ENCODE peak calls at places on chromosomes 3 and 15, in four cellular contexts. S is neural progenitor cell, C is islet precursor cell, T is endothelial cell. L is an unnamed sample.
A peak's percentile ranks its signal among the peaks of the same experiment; 100 is the strongest.

GRCh38 chr15:71754660-71755059 is 55.7 kb upstream of the NR2E3 start:
- DNase-seq in C (no peak), S (no peak), T (no peak), L (no peak)

GRCh38 chr3:108234387-108234957 is 12.2 kb upstream of the IFT57 start:
- DNase-seq in S (no peak), C (no peak), T (no peak), L (no peak)

GRCh38 chr3:45940004-45940780 is 3.1 kb upstream of the CXCR6 start:
- DNase-seq in T (no peak), S (no peak), C (peak; percentile 78), L (no peak)

GRCh38 chr15:69424001-69424400 is 9.9 kb downstream of the KIF23 start:
- DNase-seq in S (no peak), T (no peak), C (no peak), L (no peak)

GRCh38 chr3:11950576-11950975 is 53.6 kb upstream of the SYN2 start:
- DNase-seq in S (no peak), C (no peak), T (no peak), L (no peak)

GRCh38 chr3:31225923-31226322 is 306.8 kb upstream of the STT3B start:
- DNase-seq in T (no peak), S (no peak), C (no peak), L (no peak)

GRCh38 chr3:146542179-146542578 is 2.2 kb downstream of the PLSCR1 start:
- DNase-seq in S (no peak), T (no peak), C (no peak), L (no peak)

GRCh38 chr15:57647791-57648130 is 56.1 kb downstream of the MYZAP start:
- DNase-seq in C (peak; percentile 61), S (no peak), T (no peak), L (no peak)

GRCh38 chr3:37934631-37935289 is 55.8 kb upstream of the VILL start:
- DNase-seq in S (no peak), C (no peak), T (no peak), L (no peak)

GRCh38 chr3:68740087-68740486 is 192.3 kb downstream of the TAFA4 start:
- DNase-seq in T (no peak), C (no peak), S (peak; percentile 56), L (no peak)

GRCh38 chr15:34514251-34514760 is 69.1 kb downstream of the GOLGA8B start:
- DNase-seq in C (peak; percentile 65), S (peak; percentile 64), T (peak; percentile 26), L (peak; percentile 81)

GRCh38 chr15:71780349-71780976 is 29.9 kb upstream of the NR2E3 start:
- DNase-seq in T (peak; percentile 40), C (no peak), S (peak; percentile 80), L (peak; percentile 82)

GRCh38 chr3:132730891-132731580 is 8.8 kb upstream of the NPHP3 start:
- DNase-seq in T (peak; percentile 33), C (peak; percentile 62), S (peak; percentile 75), L (peak; percentile 52)

GRCh38 chr15:83248151-83248851 is 36.2 kb downstream of the BNC1 start:
- DNase-seq in S (peak; percentile 82), C (no peak), T (peak; percentile 60), L (peak; percentile 70)

GRCh38 chr15:81171286-81171685 is 25.4 kb upstream of the IL16 start:
- DNase-seq in T (no peak), C (no peak), S (no peak), L (no peak)

GRCh38 chr3:12395349-12396012 is 88.8 kb upstream of the TSEN2 start:
- DNase-seq in C (no peak), T (no peak), S (no peak), L (no peak)

GRCh38 chr3:71104586-71104985 is 478.9 kb downstream of the FOXP1 start:
- DNase-seq in S (no peak), C (no peak), T (no peak), L (no peak)

GRCh38 chr3:5426094-5426883 is 238.8 kb downstream of the EDEM1 start:
- DNase-seq in S (peak; percentile 92), C (peak; percentile 94), T (peak; percentile 75), L (peak; percentile 98)

GRCh38 chr3:139540686-139541085 is 1.1 kb upstream of the RBP1 start:
- DNase-seq in S (no peak), T (no peak), C (peak; percentile 33), L (peak; percentile 61)

GRCh38 chr3:123026551-123027291 is 842 bp downstream of the SEMA5B start:
- DNase-seq in T (peak; percentile 36), S (peak; percentile 64), C (peak; percentile 70), L (peak; percentile 85)

GRCh38 chr15:75203017-75203907 is 1.6 kb downstream of the C15orf39 start:
- DNase-seq in S (peak; percentile 15), C (no peak), T (no peak), L (no peak)

GRCh38 chr3:39911465-39912309 is 102.3 kb downstream of the MYRIP start:
- DNase-seq in S (no peak), T (peak; percentile 9), C (peak; percentile 78), L (peak; percentile 79)

GRCh38 chr3:152899306-152899705 is 64.4 kb downstream of the P2RY1 start:
- DNase-seq in S (no peak), T (no peak), C (no peak), L (no peak)

GRCh38 chr15:43230640-43231115 is 9.9 kb upstream of the EPB42 start:
- DNase-seq in S (no peak), C (peak; percentile 77), T (no peak), L (no peak)

GRCh38 chr3:194565597-194566190 is 67.5 kb downstream of the TMEM44 start:
- DNase-seq in T (no peak), S (no peak), C (no peak), L (no peak)

GRCh38 chr3:188021041-188021440 is 132.9 kb upstream of the LPP start:
- DNase-seq in C (no peak), T (no peak), S (no peak), L (no peak)

GRCh38 chr3:194101592-194102432 is 34.1 kb upstream of the HES1 start:
- DNase-seq in T (no peak), S (no peak), C (no peak), L (no peak)

GRCh38 chr3:177358968-177359600 is 161.8 kb upstream of the TBL1XR1 start:
- DNase-seq in C (peak; percentile 95), T (peak; percentile 71), S (peak; percentile 74), L (peak; percentile 94)

GRCh38 chr3:46400000-46400734 is 6.7 kb downstream of the CCR5AS start:
- DNase-seq in S (no peak), C (no peak), T (no peak), L (no peak)

GRCh38 chr3:30124435-30125390 is 481.7 kb upstream of the TGFBR2 start:
- DNase-seq in C (no peak), S (peak; percentile 9), T (no peak), L (peak; percentile 54)

GRCh38 chr3:136893848-136894443 is 31.9 kb downstream of the NCK1 start:
- DNase-seq in C (peak; percentile 72), T (no peak), S (no peak), L (no peak)

GRCh38 chr15:38253448-38253847 is 812 bp downstream of the SPRED1 start:
- DNase-seq in C (no peak), S (peak; percentile 42), T (no peak), L (no peak)